ENCODE peak calls at places on chromosomes 4 and X, in nine cellular contexts. D is amniotic stem cell; P is naive B cell; O is AG04450; I is stimulated activated CD4-positive, alpha-beta T cell treated with anti-CD3 and anti-CD28 coated beads, Interleukin-4, amount 100 ng/mL, for 48 hours; J is non-pigmented ciliary epithelial cell; Y is WERI-Rb-1; U is dermis microvascular lymphatic vessel endothelial cell; A is activated CD4-positive, alpha-beta T cell treated with anti-CD3 and anti-CD28 coated beads, Interleukin-2, amount 50 U/mL, for 4 hours. Q is an unnamed sample.

GRCh38 chr4:4355302-4355701 is 31.6 kb upstream of the NSG1 start:
- DNase-seq in D (no peak), P (no peak), O (no peak), I (no peak), J (no peak), Y (no peak), U (no peak), A (no peak), Q (no peak)

GRCh38 chr4:794911-795725 is 30.8 kb downstream of the CPLX1 start:
- DNase-seq in D (no peak), P (no peak), O (no peak), I (no peak), J (no peak), Y (peak; percentile 40), U (no peak), A (no peak), Q (peak; percentile 49)

GRCh38 chr4:187046471-187046870 is 322.8 kb upstream of the FAT1 start:
- DNase-seq in D (no peak), P (no peak), O (no peak), I (no peak), J (no peak), Y (no peak), U (no peak), A (no peak), Q (no peak)

GRCh38 chr4:16537926-16538325 is 311.7 kb upstream of the TAPT1 start:
- DNase-seq in D (no peak), P (no peak), O (no peak), I (no peak), J (no peak), Y (no peak), U (no peak), A (no peak), Q (no peak)

GRCh38 chr4:118352843-118353373 is at the start of gene PRSS12:
- DNase-seq in D (peak; percentile 56), P (peak; percentile 39), O (peak; percentile 41), I (peak; percentile 58), J (no peak), Y (peak; percentile 96), U (peak; percentile 65), A (peak; percentile 11), Q (peak; percentile 91)

GRCh38 chrX:125769628-125770027 is 396.5 kb downstream of the DCAF12L2 start:
- DNase-seq in D (no peak), P (no peak), O (no peak), I (no peak), J (no peak), Y (no peak), U (no peak), A (no peak), Q (no peak)

GRCh38 chrX:76454456-76454927 is 27.0 kb downstream of the MAGEE1 start:
- DNase-seq in D (no peak), P (peak; percentile 10), O (no peak), I (no peak), J (no peak), Y (no peak), U (peak; percentile 3), A (no peak), Q (no peak)

GRCh38 chrX:105297041-105297440 is 76.5 kb upstream of the TEX13A start:
- DNase-seq in D (no peak), P (no peak), O (no peak), I (no peak), J (no peak), Y (no peak), U (no peak), A (no peak), Q (no peak)

GRCh38 chrX:42732506-42732905 is 45.5 kb downstream of the PPP1R2C start:
- DNase-seq in D (no peak), P (no peak), O (no peak), I (no peak), J (no peak), Y (no peak), U (no peak), A (no peak), Q (no peak)

GRCh38 chr4:13920111-13920875 is 292.8 kb upstream of the BOD1L1 start:
- DNase-seq in D (no peak), P (no peak), O (no peak), I (no peak), J (no peak), Y (no peak), U (no peak), A (no peak), Q (no peak)

GRCh38 chr4:126604273-126604867 is 1028.4 kb upstream of the INTU start:
- DNase-seq in D (peak; percentile 21), P (no peak), O (peak; percentile 21), I (no peak), J (no peak), Y (peak; percentile 40), U (peak; percentile 41), A (no peak), Q (peak; percentile 46)

GRCh38 chr4:144288011-144288903 is 147.7 kb upstream of the GYPA start:
- DNase-seq in D (no peak), P (no peak), O (no peak), I (no peak), J (no peak), Y (peak; percentile 18), U (no peak), A (no peak), Q (no peak)

GRCh38 chr4:153322791-153323190 is 21.7 kb upstream of the MND1 start:
- DNase-seq in D (no peak), P (no peak), O (no peak), I (no peak), J (no peak), Y (no peak), U (no peak), A (no peak), Q (no peak)

GRCh38 chr4:17811078-17811603 is 362 bp downstream of the NCAPG start:
- DNase-seq in D (no peak), P (peak; percentile 15), O (no peak), I (no peak), J (no peak), Y (peak; percentile 42), U (no peak), A (no peak), Q (peak; percentile 68)

GRCh38 chr4:109976189-109976588 is 63.5 kb downstream of the EGF start:
- DNase-seq in D (no peak), P (no peak), O (no peak), I (no peak), J (no peak), Y (no peak), U (no peak), A (no peak), Q (no peak)

GRCh38 chr4:71692198-71692597 is 91.7 kb downstream of the GC start:
- DNase-seq in D (no peak), P (no peak), O (no peak), I (no peak), J (no peak), Y (no peak), U (no peak), A (no peak), Q (no peak)

GRCh38 chrX:136065044-136065671 is 79.9 kb downstream of the SLC9A6 start:
- DNase-seq in D (peak; percentile 53), P (no peak), O (no peak), I (peak; percentile 5), J (no peak), Y (peak; percentile 11), U (peak; percentile 90), A (no peak), Q (peak; percentile 52)

GRCh38 chrX:148020329-148020728 is 39.2 kb downstream of the FMR1NB start:
- DNase-seq in D (no peak), P (no peak), O (no peak), I (no peak), J (no peak), Y (no peak), U (no peak), A (no peak), Q (no peak)

GRCh38 chr4:18022572-18023039 is 1.1 kb upstream of the LCORL start:
- DNase-seq in D (no peak), P (no peak), O (no peak), I (no peak), J (no peak), Y (peak; percentile 52), U (peak; percentile 6), A (no peak), Q (peak; percentile 27)

GRCh38 chrX:78307665-78308064 is 19.7 kb downstream of the CYSLTR1 start:
- DNase-seq in D (no peak), P (no peak), O (no peak), I (no peak), J (no peak), Y (no peak), U (no peak), A (no peak), Q (no peak)

GRCh38 chr4:184688447-184688846 is 38.9 kb downstream of the PRIMPOL start:
- DNase-seq in D (peak; percentile 92), P (no peak), O (peak; percentile 72), I (peak; percentile 16), J (peak; percentile 87), Y (no peak), U (peak; percentile 96), A (no peak), Q (peak; percentile 74)

GRCh38 chr4:95548738-95549245 is at the start of gene UNC5C:
- DNase-seq in D (no peak), P (no peak), O (no peak), I (no peak), J (no peak), Y (peak; percentile 76), U (peak; percentile 1), A (no peak), Q (peak; percentile 50)

GRCh38 chrX:136710324-136710951 is 62.5 kb downstream of the CD40LG start:
- DNase-seq in D (no peak), P (peak; percentile 39), O (no peak), I (no peak), J (no peak), Y (no peak), U (peak; percentile 33), A (no peak), Q (no peak)

GRCh38 chr4:73777612-73778011 is 37.2 kb downstream of the CXCL8 start:
- DNase-seq in D (no peak), P (no peak), O (no peak), I (no peak), J (no peak), Y (no peak), U (peak; percentile 36), A (no peak), Q (no peak)